ENCODE peak calls at places on chromosomes 1 and 21, in six cellular contexts. W, M, N, S, Y and G are unnamed samples.

GRCh38 chr1:200118779-200119505 is 91.4 kb downstream of the NR5A2 start:
- DNase-seq in W (no peak), M (no peak), N (no peak), S (no peak), Y (no peak), G (no peak)

GRCh38 chr1:177256153-177256814 is 85.5 kb downstream of the BRINP2 start:
- DNase-seq in W (peak), M (peak), N (no peak), S (peak), Y (peak), G (peak)

GRCh38 chr1:106063510-106063909 is 993.0 kb upstream of the PRMT6 start:
- DNase-seq in W (no peak), M (no peak), N (no peak), S (no peak), Y (no peak), G (no peak)

GRCh38 chr1:208200116-208200515 is 44.1 kb downstream of the PLXNA2 start:
- DNase-seq in W (no peak), M (no peak), N (no peak), S (no peak), Y (no peak), G (no peak)

GRCh38 chr1:94094466-94095111 is 26.4 kb downstream of the ABCA4 start:
- DNase-seq in W (peak), M (no peak), N (no peak), S (no peak), Y (peak), G (peak)

GRCh38 chr21:42000908-42001307 is 9.3 kb downstream of the ZBTB21 start:
- DNase-seq in W (no peak), M (no peak), N (no peak), S (no peak), Y (no peak), G (no peak)

GRCh38 chr1:61101461-61102440 is 19.4 kb downstream of the NFIA start:
- DNase-seq in W (no peak), M (no peak), N (no peak), S (no peak), Y (no peak), G (no peak)

GRCh38 chr1:232599178-232600041 is 30.5 kb downstream of the SIPA1L2 start:
- DNase-seq in W (no peak), M (peak), N (no peak), S (no peak), Y (no peak), G (peak)

GRCh38 chr1:172148213-172148612 is 272.3 kb upstream of the C1orf105 start:
- DNase-seq in W (no peak), M (no peak), N (no peak), S (no peak), Y (no peak), G (no peak)

GRCh38 chr1:115539061-115539460 is 102.7 kb upstream of the VANGL1 start:
- DNase-seq in W (no peak), M (peak), N (no peak), S (no peak), Y (no peak), G (no peak)

GRCh38 chr1:68623700-68624099 is 126.8 kb upstream of the DEPDC1 start:
- DNase-seq in W (peak), M (no peak), N (no peak), S (no peak), Y (no peak), G (no peak)

GRCh38 chr1:111541721-111542120 is 38.3 kb upstream of the ADORA3 start:
- DNase-seq in W (peak), M (peak), N (no peak), S (no peak), Y (no peak), G (no peak)

GRCh38 chr1:117077267-117077666 is 17.1 kb downstream of the TTF2 start:
- DNase-seq in W (peak), M (peak), N (no peak), S (no peak), Y (no peak), G (no peak)

GRCh38 chr1:185917646-185918045 is 183.5 kb downstream of the HMCN1 start:
- DNase-seq in W (peak), M (peak), N (no peak), S (no peak), Y (no peak), G (no peak)

GRCh38 chr1:116724765-116725375 is 29.4 kb upstream of the CD2 start:
- DNase-seq in W (peak), M (peak), N (peak), S (no peak), Y (no peak), G (peak)

GRCh38 chr1:54927475-54928240 is 40.7 kb upstream of the DHCR24 start:
- DNase-seq in W (peak), M (peak), N (no peak), S (no peak), Y (no peak), G (no peak)

GRCh38 chr1:24142546-24143431 is at the start of gene IL22RA1:
- DNase-seq in W (peak), M (no peak), N (no peak), S (no peak), Y (peak), G (no peak)

GRCh38 chr1:236119935-236120484 is 22.3 kb upstream of the GPR137B start:
- DNase-seq in W (no peak), M (no peak), N (no peak), S (no peak), Y (no peak), G (no peak)

GRCh38 chr1:8809342-8809736 is 8.1 kb downstream of the RERE start:
- DNase-seq in W (no peak), M (no peak), N (no peak), S (no peak), Y (no peak), G (no peak)

GRCh38 chr1:226310123-226310540 is 1.2 kb upstream of the LIN9 start:
- DNase-seq in W (peak), M (no peak), N (no peak), S (no peak), Y (no peak), G (no peak)

GRCh38 chr1:1079408-1080121 is 5.5 kb upstream of the RNF223 start:
- DNase-seq in W (peak), M (peak), N (no peak), S (no peak), Y (peak), G (no peak)

GRCh38 chr1:116359060-116359830 is 13.8 kb upstream of the ATP1A1 start:
- DNase-seq in W (peak), M (no peak), N (no peak), S (no peak), Y (no peak), G (no peak)

GRCh38 chr1:18814340-18815202 is 44.9 kb downstream of the TAS1R2 start:
- DNase-seq in W (peak), M (no peak), N (no peak), S (no peak), Y (no peak), G (no peak)

GRCh38 chr1:54798769-54799641 is 2.1 kb downstream of the TTC22 start:
- DNase-seq in W (no peak), M (no peak), N (no peak), S (peak), Y (no peak), G (no peak)

GRCh38 chr1:244254467-244254866 is 197.2 kb downstream of the ADSS2 start:
- DNase-seq in W (no peak), M (no peak), N (no peak), S (no peak), Y (no peak), G (no peak)

GRCh38 chr1:8373547-8374270 is 55.8 kb downstream of the SLC45A1 start:
- DNase-seq in W (peak), M (peak), N (no peak), S (no peak), Y (peak), G (no peak)

GRCh38 chr1:205182930-205183329 is 28.6 kb downstream of the DSTYK start:
- DNase-seq in W (no peak), M (no peak), N (no peak), S (no peak), Y (no peak), G (no peak)

GRCh38 chr1:198564157-198564556 is 23.7 kb upstream of the ATP6V1G3 start:
- DNase-seq in W (no peak), M (no peak), N (no peak), S (no peak), Y (no peak), G (no peak)

GRCh38 chr1:110875216-110875731 is 2.3 kb downstream of the CD53 start:
- DNase-seq in W (no peak), M (no peak), N (no peak), S (no peak), Y (no peak), G (no peak)

GRCh38 chr1:70331962-70332361 is 22.6 kb downstream of the ANKRD13C start:
- DNase-seq in W (peak), M (peak), N (no peak), S (no peak), Y (no peak), G (no peak)

GRCh38 chr1:62076286-62076685 is 118.4 kb upstream of the L1TD1 start:
- DNase-seq in W (peak), M (peak), N (no peak), S (no peak), Y (no peak), G (no peak)

GRCh38 chr1:210233216-210233494 is 559 bp downstream of the SERTAD4 start:
- DNase-seq in W (no peak), M (no peak), N (no peak), S (no peak), Y (peak), G (no peak)

GRCh38 chr1:212285685-212286436 is 651 bp downstream of the PPP2R5A start:
- DNase-seq in W (peak), M (peak), N (peak), S (peak), Y (peak), G (no peak)

DNA sequence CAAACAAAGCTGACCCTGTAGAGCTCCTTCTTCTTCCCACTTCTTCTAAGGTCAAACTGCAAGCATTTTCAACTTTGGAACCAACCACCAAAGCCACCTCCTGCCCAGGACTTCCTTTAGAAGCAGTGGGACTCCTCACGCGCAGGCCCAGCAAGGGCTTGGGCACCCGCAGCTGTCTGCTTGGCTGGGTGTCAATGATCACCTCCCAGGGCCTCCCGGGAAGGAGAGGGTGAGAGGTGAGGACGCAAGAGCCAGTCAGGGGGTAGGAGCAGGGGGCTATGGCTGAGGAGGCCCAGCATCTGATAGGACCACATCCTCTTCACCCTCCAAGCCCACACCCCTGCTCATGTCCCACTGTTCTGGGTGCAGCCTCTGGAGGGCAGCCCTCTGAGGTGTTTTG is 10.2 kb downstream of the KLHL21 start:
- DNase-seq in W (no peak), M (no peak), N (no peak), S (no peak), Y (no peak), G (no peak)
- TF ChIP-seq CTCF in W (no peak), M (no peak), N (no peak), S (no peak), Y (no peak), G (no peak)

GRCh38 chr1:164440222-164440621 is 118.8 kb upstream of the PBX1 start:
- DNase-seq in W (peak), M (peak), N (no peak), S (no peak), Y (no peak), G (no peak)
- TF ChIP-seq CTCF in W (peak), M (peak), N (no peak), S (peak), Y (no peak), G (peak)

DNA sequence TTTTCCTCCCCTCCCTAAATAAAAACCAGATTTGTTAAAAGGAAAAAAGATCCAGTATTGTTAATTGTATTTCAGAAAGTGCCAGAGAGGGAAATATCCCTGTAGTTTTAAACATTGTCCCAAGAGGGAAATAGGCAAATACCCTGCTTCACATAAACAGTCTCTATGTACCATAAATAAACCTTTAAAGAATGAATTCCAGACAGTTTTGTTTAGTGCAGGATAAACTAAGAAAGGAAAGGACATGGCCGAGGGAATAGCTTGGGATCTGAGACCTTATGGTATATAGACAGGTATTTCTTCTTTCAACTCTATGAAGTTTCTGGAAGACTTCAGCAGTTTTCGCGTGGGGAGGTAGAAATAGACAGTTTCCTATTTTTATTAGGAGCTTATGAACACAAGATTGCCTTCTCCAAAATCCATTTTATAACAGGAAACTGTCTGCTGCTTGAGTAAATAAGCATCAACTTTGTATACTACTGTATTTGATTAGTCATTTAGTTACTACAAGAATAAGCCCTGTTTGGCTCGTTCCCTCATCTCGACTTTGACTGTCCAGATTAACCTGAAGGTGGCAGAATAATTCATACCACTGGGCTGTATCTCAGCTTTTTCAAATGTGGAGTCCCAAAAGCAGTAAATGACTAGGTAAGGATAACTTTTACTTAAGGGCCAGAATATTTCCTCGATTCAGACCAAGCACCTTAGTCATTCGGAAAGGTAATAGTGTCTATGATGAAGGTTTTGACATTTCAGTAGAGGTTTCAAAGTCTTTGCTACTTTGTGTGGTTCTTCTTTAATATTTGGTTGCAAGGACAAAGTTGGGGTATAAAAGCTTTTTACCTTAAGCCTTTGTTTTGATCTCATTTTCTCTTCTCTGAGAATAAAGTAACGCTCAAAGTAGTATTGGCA is 177.5 kb downstream of the VPS13D start:
- DNase-seq in W (peak), M (peak), N (no peak), S (no peak), Y (no peak), G (peak)
- TF ChIP-seq CTCF in W (peak), M (peak), N (no peak), S (peak), Y (peak), G (peak)

GRCh38 chr1:187281085-187281484 is 452.3 kb downstream of the PLA2G4A start:
- DNase-seq in W (no peak), M (no peak), N (no peak), S (no peak), Y (no peak), G (no peak)

GRCh38 chr1:187276677-187277076 is 447.9 kb downstream of the PLA2G4A start:
- DNase-seq in W (no peak), M (no peak), N (no peak), S (no peak), Y (no peak), G (no peak)

GRCh38 chr1:187275985-187276580 is 447.3 kb downstream of the PLA2G4A start:
- DNase-seq in W (no peak), M (no peak), N (no peak), S (no peak), Y (no peak), G (no peak)

GRCh38 chr1:187283984-187284383 is 455.2 kb downstream of the PLA2G4A start:
- DNase-seq in W (no peak), M (no peak), N (no peak), S (no peak), Y (no peak), G (no peak)

GRCh38 chr1:187280051-187280450 is 451.3 kb downstream of the PLA2G4A start:
- DNase-seq in W (no peak), M (no peak), N (no peak), S (no peak), Y (no peak), G (no peak)
- TF ChIP-seq CTCF in W (no peak), M (no peak), N (no peak), S (no peak), Y (no peak), G (no peak)

DNA sequence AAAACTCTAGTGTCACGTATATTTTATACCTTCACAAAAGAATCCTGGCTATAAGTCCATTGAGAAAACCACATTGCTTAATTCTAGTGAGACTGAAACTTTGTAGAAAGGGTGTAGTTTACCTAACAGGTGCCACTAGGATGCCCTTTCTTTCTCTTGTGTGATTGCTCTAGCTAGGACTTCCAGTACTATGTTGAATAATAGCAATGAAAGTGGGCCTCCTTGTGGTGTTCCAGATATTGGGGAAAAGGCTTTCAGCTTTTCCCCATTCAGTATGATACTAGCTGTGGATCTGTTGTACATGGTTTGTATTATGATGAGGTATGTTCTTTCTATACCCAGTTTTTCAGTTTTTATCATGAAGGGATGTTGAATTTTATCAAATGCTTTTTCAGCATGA is 39.7 kb upstream of the CHODL start:
- DNase-seq in W (no peak), M (no peak), N (no peak), S (no peak), Y (no peak), G (no peak)
- TF ChIP-seq CTCF in W (no peak), M (no peak), N (no peak), S (no peak), Y (no peak), G (no peak)

GRCh38 chr1:157176016-157176415 is 37.8 kb upstream of the ETV3 start:
- DNase-seq in W (no peak), M (no peak), N (no peak), S (no peak), Y (no peak), G (no peak)

GRCh38 chr1:157176591-157177121 is 38.5 kb upstream of the ETV3 start:
- DNase-seq in W (no peak), M (no peak), N (no peak), S (no peak), Y (no peak), G (no peak)

GRCh38 chr1:157178490-157178889 is 40.3 kb upstream of the ETV3 start:
- DNase-seq in W (no peak), M (no peak), N (no peak), S (no peak), Y (no peak), G (no peak)

GRCh38 chr1:157181258-157181657 is 43.1 kb upstream of the ETV3 start:
- DNase-seq in W (no peak), M (no peak), N (no peak), S (no peak), Y (no peak), G (no peak)

GRCh38 chr1:157177701-157178380 is 39.6 kb upstream of the ETV3 start:
- DNase-seq in W (no peak), M (no peak), N (no peak), S (no peak), Y (no peak), G (no peak)
- TF ChIP-seq CTCF in W (no peak), M (no peak), N (no peak), S (no peak), Y (no peak), G (no peak)

GRCh38 chr21:29346281-29346680 is 47.6 kb downstream of the BACH1 start:
- DNase-seq in W (no peak), M (no peak), N (no peak), S (no peak), Y (no peak), G (no peak)

GRCh38 chr21:29343517-29343916 is 44.8 kb downstream of the BACH1 start:
- DNase-seq in W (peak), M (peak), N (no peak), S (no peak), Y (no peak), G (peak)

GRCh38 chr21:29338256-29338655 is 39.5 kb downstream of the BACH1 start:
- DNase-seq in W (no peak), M (no peak), N (no peak), S (no peak), Y (no peak), G (no peak)

GRCh38 chr21:29340228-29340627 is 41.5 kb downstream of the BACH1 start:
- DNase-seq in W (no peak), M (peak), N (no peak), S (no peak), Y (no peak), G (no peak)

GRCh38 chr21:29342394-29342957 is 43.8 kb downstream of the BACH1 start:
- DNase-seq in W (peak), M (peak), N (no peak), S (no peak), Y (no peak), G (peak)
- TF ChIP-seq CTCF in W (no peak), M (no peak), N (no peak), S (no peak), Y (no peak), G (peak)